ENCODE peak calls at places on chromosomes 13 and 19, in ten cellular contexts. M, H, U, J, T, A, C, S, N and L are unnamed samples.

GRCh38 chr13:72507394-72508199 is 219.8 kb downstream of the MZT1 start:
- DNase-seq in M (no peak), H (no peak), U (no peak), J (no peak), T (no peak), A (no peak), C (no peak), S (no peak), N (no peak), L (no peak)

GRCh38 chr19:15115762-15116615 is 8.8 kb downstream of the SYDE1 start:
- DNase-seq in M (no peak), H (no peak), U (no peak), J (no peak), T (no peak), A (no peak), C (no peak), S (no peak), N (no peak), L (no peak)

GRCh38 chr13:77509221-77509620 is 26.3 kb upstream of the SCEL start:
- DNase-seq in M (no peak), H (no peak), U (no peak), J (peak; percentile 87), T (no peak), A (no peak), C (no peak), S (no peak), N (no peak), L (no peak)

GRCh38 chr19:29269641-29270040 is 56.7 kb upstream of the UQCRFS1 start:
- DNase-seq in M (no peak), H (no peak), U (peak; percentile 34), J (no peak), T (no peak), A (no peak), C (no peak), S (no peak), N (peak; percentile 24), L (no peak)

GRCh38 chr19:14649020-14649419 is 25.6 kb downstream of the ADGRE3 start:
- DNase-seq in M (no peak), H (no peak), U (no peak), J (no peak), T (no peak), A (no peak), C (no peak), S (no peak), N (no peak), L (no peak)

GRCh38 chr13:22175815-22176214 is 504.9 kb downstream of the FGF9 start:
- DNase-seq in M (peak; percentile 18), H (no peak), U (no peak), J (no peak), T (no peak), A (no peak), C (no peak), S (no peak), N (no peak), L (no peak)

GRCh38 chr19:48325265-48325910 is at the start of gene EMP3:
- DNase-seq in M (peak; percentile 89), H (peak; percentile 88), U (peak; percentile 93), J (peak; percentile 80), T (peak; percentile 86), A (no peak), C (peak; percentile 69), S (peak; percentile 80), N (peak; percentile 92), L (peak; percentile 71)

GRCh38 chr19:43305642-43306041 is 36.3 kb upstream of the PSG9 start:
- DNase-seq in M (peak; percentile 18), H (no peak), U (no peak), J (no peak), T (no peak), A (no peak), C (no peak), S (no peak), N (no peak), L (no peak)

GRCh38 chr13:44576396-44577235 is 486 bp upstream of the TSC22D1 start:
- DNase-seq in M (no peak), H (peak; percentile 20), U (no peak), J (no peak), T (peak; percentile 19), A (no peak), C (peak; percentile 34), S (no peak), N (peak; percentile 68), L (no peak)

GRCh38 chr19:2016041-2016807 is 710 bp upstream of the BTBD2 start:
- DNase-seq in M (peak; percentile 67), H (peak; percentile 64), U (no peak), J (peak; percentile 42), T (peak; percentile 84), A (no peak), C (peak; percentile 69), S (peak; percentile 78), N (peak; percentile 90), L (peak; percentile 80)

GRCh38 chr19:39131255-39131755 is 5.7 kb downstream of the PAK4 start:
- DNase-seq in M (no peak), H (no peak), U (no peak), J (peak; percentile 66), T (no peak), A (no peak), C (no peak), S (peak; percentile 42), N (no peak), L (peak; percentile 81)

GRCh38 chr19:4575978-4576933 is 16.8 kb upstream of the SEMA6B start:
- DNase-seq in M (peak; percentile 75), H (peak; percentile 62), U (peak; percentile 90), J (peak; percentile 72), T (peak; percentile 68), A (no peak), C (peak; percentile 74), S (peak; percentile 59), N (peak; percentile 78), L (peak; percentile 28)

GRCh38 chr19:48796468-48797083 is 14.3 kb downstream of the BCAT2 start:
- DNase-seq in M (no peak), H (no peak), U (no peak), J (no peak), T (no peak), A (no peak), C (no peak), S (no peak), N (no peak), L (no peak)

GRCh38 chr13:51134763-51135365 is 23.8 kb upstream of the C13orf42 start:
- DNase-seq in M (no peak), H (no peak), U (no peak), J (no peak), T (no peak), A (no peak), C (no peak), S (no peak), N (no peak), L (no peak)

GRCh38 chr13:114339779-114340534 is 25.7 kb downstream of the CHAMP1 start:
- DNase-seq in M (peak; percentile 47), H (peak; percentile 81), U (no peak), J (peak; percentile 52), T (peak; percentile 59), A (no peak), C (peak; percentile 53), S (no peak), N (no peak), L (no peak)

GRCh38 chr19:40365613-40366401 is 17.3 kb downstream of the PLD3 start:
- DNase-seq in M (peak; percentile 91), H (no peak), U (peak; percentile 83), J (peak; percentile 89), T (peak; percentile 50), A (peak; percentile 70), C (peak; percentile 54), S (peak; percentile 84), N (no peak), L (no peak)

GRCh38 chr19:42102877-42103276 is 26.9 kb downstream of the ZNF574 start:
- DNase-seq in M (no peak), H (no peak), U (no peak), J (no peak), T (no peak), A (no peak), C (no peak), S (no peak), N (no peak), L (no peak)

GRCh38 chr19:57317503-57317902 is 2.8 kb upstream of the ZNF543 start:
- DNase-seq in M (peak; percentile 66), H (no peak), U (no peak), J (no peak), T (no peak), A (no peak), C (no peak), S (no peak), N (no peak), L (no peak)
- H3K4me3 ChIP-seq in M (peak overlapping the region; percentile 54), H (no peak overlapping the region), U (no peak overlapping the region), J (no peak overlapping the region), T (no peak overlapping the region), A (peak overlapping the region; percentile 8), C (no peak overlapping the region), S (no peak overlapping the region), N (no peak overlapping the region), L (no peak overlapping the region)

DNA sequence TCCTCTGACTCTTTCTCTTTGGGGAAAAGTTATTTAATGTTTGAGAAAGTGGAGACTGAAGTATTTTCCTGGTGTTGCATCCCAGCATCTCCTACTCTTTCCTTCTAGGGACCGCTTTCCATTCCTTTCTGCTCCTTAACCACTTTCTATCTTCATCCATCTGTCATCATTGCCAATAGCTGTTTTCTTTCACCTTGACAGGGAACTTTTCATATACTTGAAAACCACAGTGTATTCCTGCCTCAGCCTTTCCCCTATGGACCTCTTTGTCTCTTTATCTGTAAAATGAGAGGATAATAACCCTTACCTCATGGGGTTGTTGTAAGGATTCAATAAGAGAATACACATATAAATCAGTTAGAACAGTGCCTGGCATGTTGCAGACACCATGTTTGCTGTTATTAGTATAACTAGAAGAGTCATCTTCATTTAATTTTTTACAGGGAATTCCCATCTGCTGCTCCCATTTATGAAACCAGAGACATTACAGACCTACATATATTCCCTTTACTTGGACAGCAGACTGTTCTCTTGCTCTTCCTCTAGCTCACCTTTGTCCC is 31.8 kb downstream of the LCP1 start:
- DNase-seq in M (no peak), H (no peak), U (no peak), J (no peak), T (no peak), A (no peak), C (no peak), S (no peak), N (no peak), L (no peak)
- TF ChIP-seq POLR2AphosphoS5 in M (no peak), H (no peak), U (no peak), J (no peak), T (no peak), A (no peak), C (no peak), S (no peak), N (no peak), L (no peak)

DNA sequence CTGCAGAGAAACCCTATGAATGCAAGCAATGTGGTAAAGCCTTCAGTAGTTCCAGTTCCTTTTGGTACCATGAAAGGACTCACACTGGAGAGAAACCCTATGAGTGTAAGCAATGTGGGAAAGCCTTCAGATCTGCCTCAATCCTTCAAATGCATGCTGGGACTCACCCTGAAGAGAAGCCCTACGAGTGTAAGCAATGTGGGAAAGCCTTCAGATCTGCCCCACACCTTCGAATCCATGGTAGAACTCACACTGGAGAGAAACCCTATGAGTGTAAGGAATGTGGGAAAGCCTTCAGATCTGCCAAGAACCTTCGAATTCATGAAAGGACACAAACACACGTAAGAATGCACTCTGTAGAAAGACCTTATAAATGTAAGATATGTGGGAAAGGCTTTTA is 14.7 kb downstream of the ZNF763 start:
- DNase-seq in M (no peak), H (no peak), U (no peak), J (no peak), T (no peak), A (no peak), C (no peak), S (no peak), N (no peak), L (no peak)
- H3K4me3 ChIP-seq in M (no peak overlapping the region), H (no peak overlapping the region), U (no peak overlapping the region), J (no peak overlapping the region), T (no peak overlapping the region), A (no peak overlapping the region), C (no peak overlapping the region), S (no peak overlapping the region), N (no peak overlapping the region), L (peak overlapping the region; percentile 14)

GRCh38 chr19:10920781-10921180 is 7.7 kb downstream of the YIPF2 start:
- DNase-seq in M (no peak), H (no peak), U (no peak), J (no peak), T (no peak), A (no peak), C (no peak), S (no peak), N (no peak), L (no peak)
- TF ChIP-seq POLR2AphosphoS5 in M (no peak), H (peak; percentile 11), U (peak; percentile 28), J (no peak), T (no peak), A (no peak), C (no peak), S (no peak), N (no peak), L (no peak)